ENCODE peak calls at places on chromosomes 5 and 9, in five cellular contexts. P, O, R, S and X are unnamed samples.

GRCh38 chr9:92790542-92791527 is 26.2 kb upstream of the BICD2 start:
- DNase-seq in R (peak; percentile 83), O (no peak), P (peak; percentile 60), S (peak; percentile 83), X (peak; percentile 95)

GRCh38 chr9:138053996-138054752 is 176.6 kb downstream of the CACNA1B start:
- DNase-seq in R (peak; percentile 33), S (peak; percentile 41), P (no peak), O (no peak), X (no peak)

GRCh38 chr9:136787690-136788400 is 3.3 kb upstream of the TMEM141 start:
- DNase-seq in P (no peak), R (peak; percentile 89), O (no peak), S (no peak), X (no peak)

GRCh38 chr9:110007477-110008270 is 200.3 kb downstream of the C9orf152 start:
- DNase-seq in P (no peak), O (no peak), R (no peak), S (no peak), X (no peak)

GRCh38 chr5:56569576-56569975 is 245.8 kb upstream of the MAP3K1 start:
- DNase-seq in R (no peak), O (no peak), S (no peak), P (no peak), X (no peak)

GRCh38 chr5:78611161-78611605 is 37.4 kb downstream of the LHFPL2 start:
- DNase-seq in S (no peak), P (no peak), O (no peak), R (peak; percentile 73), X (no peak)

GRCh38 chr5:998975-999501 is 9.6 kb upstream of the NKD2 start:
- DNase-seq in P (no peak), R (peak; percentile 19), S (peak; percentile 56), O (peak; percentile 5), X (peak; percentile 3)

GRCh38 chr9:102631559-102631958 is 363.6 kb upstream of the CYLC2 start:
- DNase-seq in P (no peak), O (no peak), S (no peak), R (no peak), X (no peak)

GRCh38 chr9:38622083-38622674 is 1.8 kb upstream of the ANKRD18A start:
- DNase-seq in P (no peak), R (peak; percentile 64), O (no peak), S (no peak), X (no peak)

GRCh38 chr9:92666236-92666635 is 3.7 kb downstream of the IPPK start:
- DNase-seq in S (no peak), O (no peak), P (no peak), R (no peak), X (no peak)

GRCh38 chr9:117782931-117783788 is 79.0 kb downstream of the TLR4 start:
- DNase-seq in R (peak; percentile 8), O (no peak), S (peak; percentile 75), P (peak; percentile 80), X (peak; percentile 43)

GRCh38 chr9:117784996-117785395 is 80.8 kb downstream of the TLR4 start:
- DNase-seq in O (no peak), S (no peak), P (no peak), R (no peak), X (no peak)

GRCh38 chr9:117779760-117780159 is 75.6 kb downstream of the TLR4 start:
- DNase-seq in S (no peak), R (no peak), P (no peak), O (no peak), X (no peak)

GRCh38 chr9:117783828-117784227 is 79.6 kb downstream of the TLR4 start:
- DNase-seq in O (no peak), S (no peak), P (no peak), R (no peak), X (no peak)
- H3K4me3 ChIP-seq in O (peak overlapping the region; percentile 57), S (no peak overlapping the region), P (no peak overlapping the region), R (no peak overlapping the region), X (no peak overlapping the region)

GRCh38 chr5:14168793-14169262 is 25.7 kb downstream of the TRIO start:
- DNase-seq in S (no peak), O (no peak), P (no peak), R (no peak), X (no peak)
- H3K4me3 ChIP-seq in S (no peak overlapping the region), O (no peak overlapping the region), P (no peak overlapping the region), R (no peak overlapping the region), X (no peak overlapping the region)

GRCh38 chr9:104872959-104873850 is 54.8 kb downstream of the ABCA1 start:
- DNase-seq in P (peak; percentile 96), R (no peak), O (peak; percentile 24), S (peak; percentile 72), X (no peak)
- H3K4me3 ChIP-seq in P (no peak overlapping the region), R (no peak overlapping the region), O (no peak overlapping the region), S (no peak overlapping the region), X (no peak overlapping the region)

DNA sequence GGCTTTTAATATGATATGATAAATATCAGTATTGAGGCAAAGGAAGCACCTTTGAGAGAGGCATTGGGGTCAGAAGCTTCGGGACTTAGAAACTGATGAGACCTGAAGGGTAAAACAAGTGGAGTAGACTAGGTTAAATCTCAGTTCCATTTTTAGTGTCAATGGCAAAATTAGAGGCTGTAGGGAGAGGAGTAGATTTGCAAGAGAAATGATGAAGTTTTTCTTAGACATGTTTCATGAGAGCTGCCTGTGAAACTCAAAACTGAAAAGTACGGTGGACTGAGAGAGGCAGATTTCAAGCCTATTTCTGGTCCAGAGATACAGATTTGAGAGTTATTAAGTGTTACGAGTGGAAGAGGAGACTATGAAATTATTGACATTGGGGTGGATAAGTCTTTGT is 278.5 kb downstream of the TAF11L14 start:
- DNase-seq in P (no peak), S (no peak), O (no peak), R (no peak), X (no peak)
- H3K4me3 ChIP-seq in P (no peak overlapping the region), S (no peak overlapping the region), O (no peak overlapping the region), R (no peak overlapping the region), X (no peak overlapping the region)

GRCh38 chr9:127574089-127574921 is 37.8 kb upstream of the STXBP1 start:
- DNase-seq in O (no peak), P (peak; percentile 81), S (peak; percentile 82), R (peak; percentile 22), X (no peak)
- H3K4me3 ChIP-seq in O (no peak overlapping the region), P (no peak overlapping the region), S (no peak overlapping the region), R (no peak overlapping the region), X (no peak overlapping the region)

GRCh38 chr9:14899815-14900193 is 10.4 kb downstream of the FREM1 start:
- DNase-seq in O (no peak), P (no peak), S (no peak), R (no peak), X (no peak)
- H3K4me3 ChIP-seq in O (no peak overlapping the region), P (no peak overlapping the region), S (no peak overlapping the region), R (no peak overlapping the region), X (no peak overlapping the region)

GRCh38 chr5:153970496-153970895 is 68.2 kb downstream of the FAM114A2 start:
- DNase-seq in R (no peak), P (no peak), O (no peak), S (no peak), X (no peak)

GRCh38 chr5:153968761-153969562 is 69.7 kb downstream of the FAM114A2 start:
- DNase-seq in O (no peak), R (no peak), P (no peak), S (no peak), X (no peak)

GRCh38 chr5:153972240-153972639 is 66.5 kb downstream of the FAM114A2 start:
- DNase-seq in P (no peak), O (no peak), S (no peak), R (no peak), X (no peak)

GRCh38 chr5:153965102-153965645 is 73.5 kb downstream of the FAM114A2 start:
- DNase-seq in S (no peak), O (no peak), P (peak; percentile 40), R (peak; percentile 89), X (no peak)

DNA sequence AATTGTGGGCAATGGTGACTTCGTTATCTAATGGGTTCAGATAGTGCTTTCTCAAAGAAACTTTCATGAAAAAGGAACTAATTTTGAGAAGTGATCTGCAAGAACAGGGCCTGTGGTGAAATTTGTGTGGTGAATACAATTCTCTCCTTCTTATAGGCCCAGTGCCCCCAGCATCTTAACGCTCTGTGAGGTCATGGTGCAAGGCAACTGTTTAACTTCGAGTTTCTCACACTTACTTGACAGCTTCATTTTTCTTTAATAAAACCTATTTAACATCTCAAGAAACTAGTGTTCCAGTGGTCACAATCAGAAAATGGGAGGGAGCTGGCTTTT is 69.2 kb downstream of the FAM114A2 start:
- DNase-seq in R (no peak), P (no peak), S (no peak), O (no peak), X (no peak)
- H3K4me3 ChIP-seq in R (no peak overlapping the region), P (no peak overlapping the region), S (no peak overlapping the region), O (no peak overlapping the region), X (no peak overlapping the region)

GRCh38 chr9:132587484-132587858 is 5.1 kb downstream of the BARHL1 start:
- DNase-seq in O (no peak), P (no peak), R (peak; percentile 70), S (no peak), X (no peak)
- H3K4me3 ChIP-seq in O (no peak overlapping the region), P (no peak overlapping the region), R (no peak overlapping the region), S (no peak overlapping the region), X (no peak overlapping the region)

GRCh38 chr9:16625106-16625505 is 245.4 kb downstream of the BNC2 start:
- DNase-seq in R (no peak), O (no peak), S (no peak), P (no peak), X (no peak)

GRCh38 chr9:16625831-16626230 is 244.6 kb downstream of the BNC2 start:
- DNase-seq in R (no peak), S (no peak), P (no peak), O (no peak), X (no peak)

GRCh38 chr9:16626577-16627130 is 243.8 kb downstream of the BNC2 start:
- DNase-seq in R (peak; percentile 7), S (no peak), O (no peak), P (peak; percentile 84), X (no peak)

GRCh38 chr9:16627967-16628366 is 242.5 kb downstream of the BNC2 start:
- DNase-seq in O (no peak), S (no peak), R (no peak), P (peak; percentile 96), X (no peak)

DNA sequence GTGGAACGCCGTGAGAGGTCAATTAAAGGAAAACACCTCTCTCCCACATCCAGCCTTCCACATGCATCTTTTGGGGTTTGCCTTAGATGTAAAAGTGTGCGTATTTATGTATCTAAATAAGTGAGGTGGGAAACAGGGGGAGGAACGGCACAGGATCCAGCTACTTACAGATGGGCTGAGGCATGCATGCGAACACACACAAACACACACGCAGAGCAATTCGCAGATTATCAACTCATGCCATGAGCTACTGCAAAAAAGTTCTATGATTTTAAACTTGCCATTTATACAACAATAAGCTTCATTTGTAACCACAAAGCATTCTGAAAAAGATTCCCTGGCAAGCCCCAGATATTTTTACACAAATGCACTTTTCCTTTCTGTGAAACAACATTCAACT is 242.0 kb downstream of the BNC2 start:
- DNase-seq in O (no peak), P (no peak), R (no peak), S (no peak), X (no peak)
- H3K4me3 ChIP-seq in O (no peak overlapping the region), P (peak overlapping the region; percentile 43), R (no peak overlapping the region), S (no peak overlapping the region), X (no peak overlapping the region)

GRCh38 chr5:168288349-168289245 is 2.8 kb upstream of the WWC1 start:
- DNase-seq in R (no peak), O (no peak), S (no peak), P (no peak), X (no peak)
- H3K4me3 ChIP-seq in R (no peak overlapping the region), O (no peak overlapping the region), S (no peak overlapping the region), P (no peak overlapping the region), X (no peak overlapping the region)